ENCODE peak calls at places on chromosomes 2 and 18, in five cellular contexts. K is neural progenitor cell, O is brain microvascular endothelial cell, V is ovary, W is A549. T is an unnamed sample.

GRCh38 chr2:29660216-29660615 is 261.2 kb downstream of the ALK start:
- DNase-seq in V (no peak), O (no peak), W (no peak), K (no peak), T (no peak)

GRCh38 chr2:236865052-236865451 is 220.6 kb upstream of the COPS8 start:
- DNase-seq in K (no peak), W (no peak), V (no peak), O (no peak), T (no peak)

GRCh38 chr2:96407041-96407918 is 71.7 kb downstream of the NCAPH start:
- DNase-seq in O (peak; percentile 52), K (peak; percentile 81), W (peak; percentile 80), V (peak; percentile 60), T (peak; percentile 31)

GRCh38 chr2:46239847-46240181 is 57.4 kb upstream of the EPAS1 start:
- DNase-seq in V (no peak), W (no peak), K (no peak), O (no peak), T (no peak)

GRCh38 chr2:26757873-26758789 is 6.0 kb upstream of the SLC35F6 start:
- DNase-seq in W (peak; percentile 70), V (peak; percentile 76), O (peak; percentile 99), K (no peak), T (peak; percentile 92)

GRCh38 chr2:113173563-113174368 is at the start of gene PSD4:
- DNase-seq in V (no peak), O (no peak), K (no peak), W (no peak), T (no peak)

GRCh38 chr18:48036191-48036590 is 105.7 kb upstream of the SMAD2 start:
- DNase-seq in K (no peak), W (no peak), O (no peak), V (no peak), T (no peak)

GRCh38 chr2:105143467-105144127 is 97.9 kb upstream of the GPR45 start:
- DNase-seq in K (peak; percentile 86), V (peak; percentile 16), O (no peak), W (no peak), T (peak; percentile 45)

GRCh38 chr2:172564376-172564775 is 8.5 kb downstream of the PDK1 start:
- DNase-seq in K (no peak), W (no peak), O (no peak), V (no peak), T (no peak)

GRCh38 chr2:196836440-196836839 is 27.3 kb upstream of the C2orf66 start:
- DNase-seq in O (no peak), K (no peak), W (no peak), V (no peak), T (no peak)

GRCh38 chr18:51072586-51073303 is 42.7 kb downstream of the SMAD4 start:
- DNase-seq in K (no peak), O (no peak), W (no peak), V (no peak), T (no peak)

GRCh38 chr2:2590796-2591541 is 259.9 kb upstream of the MYT1L start:
- DNase-seq in K (no peak), W (no peak), V (no peak), O (no peak), T (no peak)

GRCh38 chr18:45167631-45168225 is 447.5 kb upstream of the SLC14A2 start:
- DNase-seq in K (no peak), W (no peak), O (peak; percentile 79), V (no peak), T (no peak)

GRCh38 chr2:61335226-61335625 is 135.7 kb downstream of the USP34 start:
- DNase-seq in W (no peak), V (no peak), K (no peak), O (no peak), T (no peak)
- H3K27ac ChIP-seq in W (no peak overlapping the region), V (no peak overlapping the region), K (no peak overlapping the region), O (no peak overlapping the region), T (no peak overlapping the region)

GRCh38 chr2:167438206-167438605 is 549.9 kb downstream of the XIRP2 start:
- DNase-seq in O (peak; percentile 76), V (no peak), W (no peak), K (no peak), T (no peak)
- H3K27ac ChIP-seq in O (peak overlapping the region; percentile 9), V (no peak overlapping the region), W (no peak overlapping the region), K (no peak overlapping the region), T (no peak overlapping the region)

DNA sequence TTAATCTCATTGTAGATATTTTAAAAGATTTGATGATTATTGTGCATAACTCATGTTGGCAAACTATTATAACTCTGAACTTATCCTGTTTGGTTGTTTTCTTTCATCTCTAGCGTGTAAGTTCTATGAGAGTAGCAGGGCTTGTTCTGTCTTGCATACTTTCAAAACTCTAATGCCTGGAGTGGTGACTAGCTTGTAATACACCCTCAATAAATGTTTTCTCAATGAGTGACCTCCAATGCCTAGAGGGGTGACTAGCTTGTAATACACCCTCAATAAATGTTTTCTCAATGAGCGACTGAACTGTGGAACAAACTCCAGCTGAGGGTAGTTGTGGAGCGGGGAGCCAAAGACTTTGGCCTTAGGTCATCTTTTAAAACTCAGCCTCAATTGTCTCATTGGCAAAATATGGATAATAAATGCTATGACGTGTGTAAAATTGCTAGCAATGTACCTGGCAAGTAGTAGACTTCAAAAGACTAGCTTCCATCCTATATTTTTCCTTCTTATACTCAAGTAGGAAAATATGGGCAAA is 1.8 kb downstream of the GPD2 start:
- DNase-seq in V (no peak), W (no peak), O (no peak), K (no peak), T (peak; percentile 94)
- H3K27ac ChIP-seq in V (no peak overlapping the region), W (no peak overlapping the region), O (no peak overlapping the region), K (no peak overlapping the region), T (peak overlapping the region; percentile 93)

DNA sequence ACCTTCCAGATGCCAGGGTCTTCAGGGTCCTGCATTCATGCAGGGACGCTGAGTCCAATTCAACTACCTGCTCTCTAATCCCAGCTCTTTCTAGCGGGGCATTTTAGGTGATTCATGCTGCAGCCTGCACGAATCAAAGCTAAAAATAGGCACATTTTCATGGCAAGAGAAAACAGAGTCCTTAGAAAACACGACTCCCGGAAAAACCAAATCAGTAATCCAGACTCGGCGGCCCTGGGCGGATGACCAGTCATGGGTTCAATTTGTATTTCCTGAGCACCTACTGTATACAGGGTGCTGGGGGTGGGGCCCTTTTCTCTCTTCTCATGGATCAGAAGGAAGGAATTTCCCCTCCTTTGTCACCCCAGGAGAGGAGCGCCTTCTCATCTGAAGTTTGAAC is 64.4 kb downstream of the LONRF2 start:
- DNase-seq in V (no peak), O (peak; percentile 22), K (no peak), W (no peak), T (no peak)
- H3K27ac ChIP-seq in V (no peak overlapping the region), O (no peak overlapping the region), K (no peak overlapping the region), W (no peak overlapping the region), T (no peak overlapping the region)

GRCh38 chr18:69953191-69953590 is 5.5 kb upstream of the CD226 start:
- DNase-seq in O (no peak), W (no peak), K (no peak), V (no peak), T (no peak)

GRCh38 chr18:69954719-69955118 is 7.0 kb upstream of the CD226 start:
- DNase-seq in V (no peak), W (no peak), O (no peak), K (no peak), T (no peak)

GRCh38 chr18:69949538-69949936 is 1.9 kb upstream of the CD226 start:
- DNase-seq in O (no peak), V (no peak), K (no peak), W (no peak), T (no peak)

GRCh38 chr18:69948919-69949537 is 1.4 kb upstream of the CD226 start:
- DNase-seq in O (no peak), V (no peak), W (no peak), K (no peak), T (no peak)

DNA sequence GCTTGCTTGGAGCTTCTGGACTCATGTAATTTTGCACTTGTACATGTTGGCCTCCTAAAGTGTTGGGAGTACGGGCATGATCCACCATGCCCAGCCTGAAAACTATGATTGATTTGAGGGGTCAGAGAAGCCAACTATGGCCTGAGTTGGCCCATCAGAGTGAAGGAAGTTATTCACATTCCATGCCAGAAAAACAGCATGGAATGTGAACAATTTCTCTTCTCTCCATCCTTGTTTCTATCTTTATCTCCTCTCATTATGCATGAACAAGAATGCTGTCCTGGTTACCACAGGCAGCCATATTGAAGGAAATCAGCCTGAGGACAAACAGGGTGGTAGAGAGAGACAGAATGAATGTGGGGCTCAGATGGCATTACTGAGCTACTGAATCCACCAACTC is 3.5 kb upstream of the CD226 start:
- DNase-seq in W (no peak), O (no peak), K (no peak), V (no peak), T (no peak)
- H3K27ac ChIP-seq in W (no peak overlapping the region), O (no peak overlapping the region), K (no peak overlapping the region), V (no peak overlapping the region), T (no peak overlapping the region)